ENCODE peak calls at places on chromosomes 7 and 10, in six cellular contexts. One of them, this sample, is unnamed.

GRCh38 chr10:13651969-13652720 is 65.4 kb downstream of the PRPF18 start:
- DNase-seq in neural progenitor cell: no peak
- DNase-seq in heart left ventricle: no peak
- DNase-seq in left lung: no peak
- DNase-seq in GM12864: no peak
- DNase-seq in cardiac fibroblast: no peak
- DNase-seq in this sample: no peak

GRCh38 chr10:104045151-104046089 is 40.3 kb downstream of the COL17A1 start:
- DNase-seq in neural progenitor cell: peak
- DNase-seq in heart left ventricle: no peak
- DNase-seq in left lung: no peak
- DNase-seq in GM12864: no peak
- DNase-seq in cardiac fibroblast: peak
- DNase-seq in this sample: peak

GRCh38 chr7:50538478-50538877 is 26.7 kb downstream of the DDC start:
- DNase-seq in neural progenitor cell: no peak
- DNase-seq in heart left ventricle: no peak
- DNase-seq in left lung: no peak
- DNase-seq in GM12864: no peak
- DNase-seq in cardiac fibroblast: no peak
- DNase-seq in this sample: no peak

GRCh38 chr7:26001662-26002244 is 150.2 kb upstream of the NFE2L3 start:
- DNase-seq in neural progenitor cell: no peak
- DNase-seq in heart left ventricle: no peak
- DNase-seq in left lung: no peak
- DNase-seq in GM12864: no peak
- DNase-seq in cardiac fibroblast: no peak
- DNase-seq in this sample: no peak

GRCh38 chr7:116653646-116654045 is 18.4 kb upstream of the MET start:
- DNase-seq in neural progenitor cell: no peak
- DNase-seq in heart left ventricle: no peak
- DNase-seq in left lung: no peak
- DNase-seq in GM12864: no peak
- DNase-seq in cardiac fibroblast: no peak
- DNase-seq in this sample: no peak

GRCh38 chr10:52939894-52940293 is 167.3 kb upstream of the MBL2 start:
- DNase-seq in neural progenitor cell: no peak
- DNase-seq in heart left ventricle: no peak
- DNase-seq in left lung: peak
- DNase-seq in GM12864: no peak
- DNase-seq in cardiac fibroblast: no peak
- DNase-seq in this sample: no peak

GRCh38 chr10:129963076-129963830 is 821 bp downstream of the EBF3 start:
- DNase-seq in neural progenitor cell: peak
- DNase-seq in heart left ventricle: no peak
- DNase-seq in left lung: no peak
- DNase-seq in GM12864: no peak
- DNase-seq in cardiac fibroblast: peak
- DNase-seq in this sample: peak

GRCh38 chr7:147012670-147013069 is 896.1 kb downstream of the CNTNAP2 start:
- DNase-seq in neural progenitor cell: no peak
- DNase-seq in heart left ventricle: no peak
- DNase-seq in left lung: no peak
- DNase-seq in GM12864: no peak
- DNase-seq in cardiac fibroblast: no peak
- DNase-seq in this sample: no peak

GRCh38 chr10:84244651-84245270 is at the start of gene RGR:
- DNase-seq in neural progenitor cell: peak
- DNase-seq in heart left ventricle: peak
- DNase-seq in left lung: no peak
- DNase-seq in GM12864: no peak
- DNase-seq in cardiac fibroblast: no peak
- DNase-seq in this sample: no peak

GRCh38 chr10:117254338-117254737 is 13.4 kb downstream of the SLC18A2 start:
- DNase-seq in neural progenitor cell: no peak
- DNase-seq in heart left ventricle: no peak
- DNase-seq in left lung: no peak
- DNase-seq in GM12864: no peak
- DNase-seq in cardiac fibroblast: no peak
- DNase-seq in this sample: no peak

GRCh38 chr7:81715984-81716588 is 53.8 kb downstream of the HGF start:
- DNase-seq in neural progenitor cell: peak
- DNase-seq in heart left ventricle: no peak
- DNase-seq in left lung: no peak
- DNase-seq in GM12864: no peak
- DNase-seq in cardiac fibroblast: peak
- DNase-seq in this sample: peak
- TF ChIP-seq CTCF in neural progenitor cell: peak
- TF ChIP-seq CTCF in heart left ventricle: no peak
- TF ChIP-seq CTCF in left lung: no peak
- TF ChIP-seq CTCF in GM12864: peak
- TF ChIP-seq CTCF in cardiac fibroblast: peak
- TF ChIP-seq CTCF in this sample: no peak

DNA sequence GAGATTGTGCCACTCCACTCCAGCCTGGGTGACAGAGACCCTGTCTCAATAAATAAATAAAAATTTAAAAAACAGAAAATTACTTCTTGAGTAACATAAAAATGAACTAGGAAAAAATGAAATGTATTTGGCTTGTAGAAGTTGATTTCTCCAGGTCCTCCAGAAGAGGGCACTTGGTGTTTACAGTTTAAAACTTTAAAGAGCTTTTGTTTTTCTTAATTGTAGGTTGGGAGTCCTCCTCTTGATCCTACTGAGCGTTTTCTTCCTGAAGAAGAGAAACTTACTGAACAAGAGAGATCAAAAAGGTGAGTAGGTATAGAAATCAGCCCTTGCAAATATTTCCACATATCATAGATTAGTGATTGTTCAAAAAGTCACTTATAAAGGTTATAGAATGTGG is 16.2 kb downstream of the KIFBP start:
- DNase-seq in neural progenitor cell: peak
- DNase-seq in heart left ventricle: no peak
- DNase-seq in left lung: no peak
- DNase-seq in GM12864: peak
- DNase-seq in cardiac fibroblast: peak
- DNase-seq in this sample: no peak
- TF ChIP-seq CTCF in neural progenitor cell: peak
- TF ChIP-seq CTCF in heart left ventricle: peak
- TF ChIP-seq CTCF in left lung: peak
- TF ChIP-seq CTCF in GM12864: peak
- TF ChIP-seq CTCF in cardiac fibroblast: peak
- TF ChIP-seq CTCF in this sample: no peak

GRCh38 chr10:106980711-106981460 is 183.6 kb downstream of the SORCS1 start:
- DNase-seq in neural progenitor cell: peak
- DNase-seq in heart left ventricle: no peak
- DNase-seq in left lung: no peak
- DNase-seq in GM12864: peak
- DNase-seq in cardiac fibroblast: no peak
- DNase-seq in this sample: no peak

GRCh38 chr10:106982248-106982647 is 182.3 kb downstream of the SORCS1 start:
- DNase-seq in neural progenitor cell: no peak
- DNase-seq in heart left ventricle: no peak
- DNase-seq in left lung: no peak
- DNase-seq in GM12864: no peak
- DNase-seq in cardiac fibroblast: no peak
- DNase-seq in this sample: no peak

GRCh38 chr10:106987362-106987761 is 177.1 kb downstream of the SORCS1 start:
- DNase-seq in neural progenitor cell: no peak
- DNase-seq in heart left ventricle: no peak
- DNase-seq in left lung: no peak
- DNase-seq in GM12864: no peak
- DNase-seq in cardiac fibroblast: no peak
- DNase-seq in this sample: no peak

GRCh38 chr10:106978746-106979145 is 185.8 kb downstream of the SORCS1 start:
- DNase-seq in neural progenitor cell: no peak
- DNase-seq in heart left ventricle: no peak
- DNase-seq in left lung: no peak
- DNase-seq in GM12864: no peak
- DNase-seq in cardiac fibroblast: no peak
- DNase-seq in this sample: no peak

DNA sequence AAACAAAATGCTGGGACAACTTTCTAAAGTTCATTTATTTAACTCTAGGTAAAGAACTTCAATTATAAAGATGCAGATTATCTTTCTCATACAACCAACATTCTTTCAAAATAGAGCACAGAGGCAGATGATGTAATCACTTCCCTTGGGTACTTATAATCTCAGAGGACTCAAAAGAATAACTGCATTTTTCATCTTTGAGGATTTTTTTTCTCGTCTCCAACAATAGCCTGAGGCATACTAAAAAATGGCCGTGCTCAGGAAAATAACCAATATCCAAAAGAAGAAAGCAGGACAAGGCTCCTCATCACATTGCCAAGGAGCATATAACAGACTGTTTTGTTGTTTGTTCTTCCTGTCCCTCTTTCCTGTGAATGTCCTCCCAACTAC is 183.1 kb downstream of the SORCS1 start:
- DNase-seq in neural progenitor cell: no peak
- DNase-seq in heart left ventricle: no peak
- DNase-seq in left lung: no peak
- DNase-seq in GM12864: no peak
- DNase-seq in cardiac fibroblast: no peak
- DNase-seq in this sample: no peak
- TF ChIP-seq CTCF in neural progenitor cell: no peak
- TF ChIP-seq CTCF in heart left ventricle: no peak
- TF ChIP-seq CTCF in left lung: no peak
- TF ChIP-seq CTCF in GM12864: no peak
- TF ChIP-seq CTCF in cardiac fibroblast: no peak
- TF ChIP-seq CTCF in this sample: no peak

GRCh38 chr10:73909716-73910115 is 1.2 kb upstream of the PLAU start:
- DNase-seq in neural progenitor cell: no peak
- DNase-seq in heart left ventricle: no peak
- DNase-seq in left lung: no peak
- DNase-seq in GM12864: no peak
- DNase-seq in cardiac fibroblast: no peak
- DNase-seq in this sample: no peak

GRCh38 chr10:73911553-73912004 is 647 bp downstream of the PLAU start:
- DNase-seq in neural progenitor cell: no peak
- DNase-seq in heart left ventricle: no peak
- DNase-seq in left lung: no peak
- DNase-seq in GM12864: no peak
- DNase-seq in cardiac fibroblast: peak
- DNase-seq in this sample: no peak

GRCh38 chr10:73908853-73909611 is 1.9 kb upstream of the PLAU start:
- DNase-seq in neural progenitor cell: no peak
- DNase-seq in heart left ventricle: peak
- DNase-seq in left lung: no peak
- DNase-seq in GM12864: peak
- DNase-seq in cardiac fibroblast: peak
- DNase-seq in this sample: no peak

GRCh38 chr10:73910764-73911552 is at the start of gene PLAU:
- DNase-seq in neural progenitor cell: peak
- DNase-seq in heart left ventricle: peak
- DNase-seq in left lung: peak
- DNase-seq in GM12864: no peak
- DNase-seq in cardiac fibroblast: no peak
- DNase-seq in this sample: peak

DNA sequence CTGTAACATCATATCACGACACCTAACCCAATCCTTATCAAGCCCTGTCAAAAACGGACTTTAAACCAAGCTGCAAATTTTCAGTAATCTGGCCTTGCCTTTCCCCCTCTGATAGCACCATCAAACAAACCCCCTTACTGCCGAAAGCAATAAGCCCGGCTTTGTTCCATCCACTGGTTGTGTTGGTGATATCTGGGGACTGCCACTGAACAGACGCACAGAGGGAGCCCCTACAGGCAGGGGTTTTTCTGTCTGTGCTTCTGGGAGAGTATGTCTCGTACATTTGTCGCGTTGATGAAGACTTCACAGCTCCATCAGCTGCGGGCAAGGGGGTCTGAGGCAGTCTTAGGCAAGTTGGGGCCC is 550 bp upstream of the PLAU start:
- DNase-seq in neural progenitor cell: peak
- DNase-seq in heart left ventricle: no peak
- DNase-seq in left lung: no peak
- DNase-seq in GM12864: no peak
- DNase-seq in cardiac fibroblast: no peak
- DNase-seq in this sample: no peak
- TF ChIP-seq CTCF in neural progenitor cell: peak
- TF ChIP-seq CTCF in heart left ventricle: no peak
- TF ChIP-seq CTCF in left lung: no peak
- TF ChIP-seq CTCF in GM12864: no peak
- TF ChIP-seq CTCF in cardiac fibroblast: no peak
- TF ChIP-seq CTCF in this sample: no peak

GRCh38 chr10:35355971-35356724 is 19.8 kb downstream of the CCNY start:
- DNase-seq in neural progenitor cell: no peak
- DNase-seq in heart left ventricle: no peak
- DNase-seq in left lung: no peak
- DNase-seq in GM12864: no peak
- DNase-seq in cardiac fibroblast: no peak
- DNase-seq in this sample: no peak

GRCh38 chr10:35352097-35352496 is 15.8 kb downstream of the CCNY start:
- DNase-seq in neural progenitor cell: no peak
- DNase-seq in heart left ventricle: no peak
- DNase-seq in left lung: no peak
- DNase-seq in GM12864: no peak
- DNase-seq in cardiac fibroblast: no peak
- DNase-seq in this sample: no peak

GRCh38 chr10:35352508-35352907 is 16.2 kb downstream of the CCNY start:
- DNase-seq in neural progenitor cell: no peak
- DNase-seq in heart left ventricle: no peak
- DNase-seq in left lung: no peak
- DNase-seq in GM12864: no peak
- DNase-seq in cardiac fibroblast: no peak
- DNase-seq in this sample: no peak

GRCh38 chr10:35353399-35353798 is 17.1 kb downstream of the CCNY start:
- DNase-seq in neural progenitor cell: no peak
- DNase-seq in heart left ventricle: no peak
- DNase-seq in left lung: no peak
- DNase-seq in GM12864: no peak
- DNase-seq in cardiac fibroblast: no peak
- DNase-seq in this sample: no peak

GRCh38 chr10:35353805-35354204 is 17.5 kb downstream of the CCNY start:
- DNase-seq in neural progenitor cell: no peak
- DNase-seq in heart left ventricle: no peak
- DNase-seq in left lung: no peak
- DNase-seq in GM12864: no peak
- DNase-seq in cardiac fibroblast: no peak
- DNase-seq in this sample: no peak
- TF ChIP-seq CTCF in neural progenitor cell: no peak
- TF ChIP-seq CTCF in heart left ventricle: no peak
- TF ChIP-seq CTCF in left lung: no peak
- TF ChIP-seq CTCF in GM12864: no peak
- TF ChIP-seq CTCF in cardiac fibroblast: no peak
- TF ChIP-seq CTCF in this sample: no peak

This sample was measured in glutamatergic neuron.